ENCODE peak calls at places on chromosome 2, in five cellular contexts. One of them, this sample, is unnamed.

GRCh38 chr2:215657844-215658243 is 222.0 kb upstream of the FN1 start:
- DNase-seq in NCI-H187: no peak
- DNase-seq in mesendoderm: peak
- DNase-seq in A549: no peak
- DNase-seq in GOT3: no peak
- DNase-seq in this sample: no peak

GRCh38 chr2:135819211-135819610 is 17.8 kb downstream of the LCT start:
- DNase-seq in NCI-H187: no peak
- DNase-seq in mesendoderm: peak
- DNase-seq in A549: peak
- DNase-seq in GOT3: no peak
- DNase-seq in this sample: peak

GRCh38 chr2:235630723-235631122 is 136.9 kb downstream of the AGAP1 start:
- DNase-seq in NCI-H187: no peak
- DNase-seq in mesendoderm: no peak
- DNase-seq in A549: no peak
- DNase-seq in GOT3: no peak
- DNase-seq in this sample: no peak

GRCh38 chr2:8515390-8515761 is 166.5 kb upstream of the ID2 start:
- DNase-seq in NCI-H187: no peak
- DNase-seq in mesendoderm: no peak
- DNase-seq in A549: no peak
- DNase-seq in GOT3: no peak
- DNase-seq in this sample: no peak

GRCh38 chr2:185628985-185629384 is 109.6 kb upstream of the FSIP2 start:
- DNase-seq in NCI-H187: no peak
- DNase-seq in mesendoderm: peak
- DNase-seq in A549: no peak
- DNase-seq in GOT3: no peak
- DNase-seq in this sample: no peak

GRCh38 chr2:74146929-74147728 is 583 bp downstream of the BOLA3 start:
- DNase-seq in NCI-H187: no peak
- DNase-seq in mesendoderm: no peak
- DNase-seq in A549: peak
- DNase-seq in GOT3: no peak
- DNase-seq in this sample: peak

GRCh38 chr2:172427990-172428840 is 829 bp downstream of the ITGA6 start:
- DNase-seq in NCI-H187: no peak
- DNase-seq in mesendoderm: peak
- DNase-seq in A549: peak
- DNase-seq in GOT3: no peak
- DNase-seq in this sample: peak

GRCh38 chr2:71453404-71454220 is at the start of gene DYSF:
- DNase-seq in NCI-H187: no peak
- DNase-seq in mesendoderm: peak
- DNase-seq in A549: no peak
- DNase-seq in GOT3: no peak
- DNase-seq in this sample: no peak

GRCh38 chr2:19667085-19667484 is 234.7 kb downstream of the TTC32 start:
- DNase-seq in NCI-H187: no peak
- DNase-seq in mesendoderm: peak
- DNase-seq in A549: peak
- DNase-seq in GOT3: no peak
- DNase-seq in this sample: peak

GRCh38 chr2:121125350-121125749 is 159.7 kb downstream of the TFCP2L1 start:
- DNase-seq in NCI-H187: no peak
- DNase-seq in mesendoderm: no peak
- DNase-seq in A549: no peak
- DNase-seq in GOT3: no peak
- DNase-seq in this sample: no peak

This sample was measured in LoVo.